ENCODE peak calls at places on chromosomes 5 and 9, in seven cellular contexts. L, W, B, C, N, E and T are unnamed samples.
A peak's percentile ranks its signal among the peaks of the same experiment; 100 is the strongest.

GRCh38 chr5:43891112-43891511 is 288.1 kb downstream of the NNT start:
- DNase-seq in L (no peak), W (no peak), B (no peak), C (no peak), N (no peak), E (no peak), T (no peak)

GRCh38 chr5:10576121-10576789 is 12.4 kb downstream of the ANKRD33B start:
- DNase-seq in L (no peak), W (no peak), B (no peak), C (no peak), N (no peak), E (no peak), T (no peak)

GRCh38 chr5:143776951-143777350 is 35.0 kb upstream of the HMHB1 start:
- DNase-seq in L (no peak), W (no peak), B (no peak), C (no peak), N (no peak), E (no peak), T (no peak)

GRCh38 chr9:69071059-69071458 is 35.5 kb downstream of the FXN start:
- DNase-seq in L (no peak), W (no peak), B (no peak), C (no peak), N (no peak), E (no peak), T (no peak)

GRCh38 chr5:87735918-87736317 is 323.2 kb upstream of the CCNH start:
- DNase-seq in L (no peak), W (no peak), B (no peak), C (no peak), N (no peak), E (no peak), T (no peak)

GRCh38 chr9:33498387-33498786 is 24.7 kb upstream of the NOL6 start:
- DNase-seq in L (no peak), W (peak; percentile 20), B (no peak), C (no peak), N (no peak), E (peak; percentile 14), T (no peak)

GRCh38 chr5:139638090-139638735 is 9.9 kb upstream of the CXXC5 start:
- DNase-seq in L (peak; percentile 70), W (peak; percentile 66), B (no peak), C (peak; percentile 69), N (peak; percentile 71), E (peak; percentile 93), T (no peak)

GRCh38 chr5:167982-168660 is 23.2 kb upstream of the LRRC14B start:
- DNase-seq in L (no peak), W (peak; percentile 99), B (no peak), C (no peak), N (no peak), E (peak; percentile 96), T (peak; percentile 12)

GRCh38 chr9:75090579-75090978 is 2.3 kb downstream of the OSTF1 start:
- DNase-seq in L (no peak), W (no peak), B (no peak), C (no peak), N (no peak), E (no peak), T (no peak)

GRCh38 chr5:168443950-168444700 is 42.1 kb upstream of the RARS1 start:
- DNase-seq in L (no peak), W (peak; percentile 75), B (no peak), C (no peak), N (no peak), E (no peak), T (no peak)

GRCh38 chr9:111186021-111186420 is 144.0 kb downstream of the OR2K2 start:
- DNase-seq in L (no peak), W (no peak), B (no peak), C (no peak), N (no peak), E (no peak), T (no peak)

GRCh38 chr9:111187376-111187775 is 142.6 kb downstream of the OR2K2 start:
- DNase-seq in L (no peak), W (no peak), B (no peak), C (no peak), N (no peak), E (no peak), T (no peak)

GRCh38 chr9:111195779-111196178 is 134.2 kb downstream of the OR2K2 start:
- DNase-seq in L (no peak), W (no peak), B (no peak), C (no peak), N (no peak), E (no peak), T (no peak)

DNA sequence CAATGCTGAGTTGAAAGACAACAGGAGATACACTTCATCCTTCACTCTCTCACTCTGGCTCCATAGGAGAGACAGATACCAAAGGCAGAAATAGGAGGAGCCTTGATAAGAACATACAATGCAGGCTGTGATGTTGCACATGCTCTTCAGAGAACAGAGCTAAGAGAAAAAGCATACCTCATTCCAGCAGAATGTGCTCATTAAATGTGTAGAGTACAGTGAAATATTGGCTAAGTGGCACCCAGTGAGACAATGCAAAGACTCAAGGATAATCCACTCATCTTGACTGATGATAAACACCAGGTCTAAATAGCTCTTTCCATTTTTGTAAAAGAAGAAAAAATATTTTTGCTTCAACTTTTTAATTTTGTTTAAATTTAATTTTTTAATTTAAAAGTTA is 139.7 kb downstream of the OR2K2 start:
- DNase-seq in L (peak; percentile 38), W (peak; percentile 19), B (no peak), C (no peak), N (no peak), E (no peak), T (no peak)
- H3K27ac ChIP-seq in L (no peak overlapping the region), W (no peak overlapping the region), B (no peak overlapping the region), C (no peak overlapping the region), N (no peak overlapping the region), E (no peak overlapping the region), T (no peak overlapping the region)

DNA sequence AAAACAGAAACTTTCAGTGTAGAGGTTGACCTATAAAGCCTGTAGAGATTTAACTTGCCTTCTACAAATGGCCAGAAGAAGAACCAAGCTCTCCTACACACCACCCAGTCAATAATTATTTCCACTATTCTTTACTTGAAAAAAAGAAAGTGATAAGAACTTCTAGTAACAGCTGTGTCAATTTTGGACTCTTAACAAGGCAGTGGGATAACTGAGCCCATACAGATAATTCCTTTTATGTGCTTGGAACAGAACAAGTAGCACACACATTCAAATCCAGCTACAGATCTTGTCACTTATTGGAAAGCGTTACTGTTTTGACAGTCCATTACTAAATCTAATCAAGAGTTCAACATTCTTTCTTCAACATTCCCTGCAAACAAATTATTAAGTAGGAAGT is 6.2 kb downstream of the PTGER4 start:
- DNase-seq in L (no peak), W (no peak), B (no peak), C (no peak), N (no peak), E (no peak), T (no peak)
- H3K9ac ChIP-seq in L (no peak overlapping the region), W (no peak overlapping the region), B (no peak overlapping the region), C (no peak overlapping the region), N (no peak overlapping the region), E (peak overlapping the region; percentile 20), T (no peak overlapping the region)

GRCh38 chr5:18605186-18605585 is 970.9 kb downstream of the TAF11L14 start:
- DNase-seq in L (peak; percentile 28), W (no peak), B (no peak), C (no peak), N (no peak), E (no peak), T (no peak)
- H2BK5ac ChIP-seq in L (no peak overlapping the region), W (no peak overlapping the region), B (no peak overlapping the region), C (no peak overlapping the region), N (no peak overlapping the region), E (no peak overlapping the region), T (no peak overlapping the region)

GRCh38 chr9:114315723-114316363 is 7.1 kb upstream of the ORM1 start:
- DNase-seq in L (no peak), W (no peak), B (no peak), C (peak; percentile 2), N (no peak), E (no peak), T (no peak)

GRCh38 chr9:114312513-114312875 is 10.4 kb upstream of the ORM1 start:
- DNase-seq in L (no peak), W (no peak), B (no peak), C (no peak), N (no peak), E (no peak), T (no peak)

GRCh38 chr9:114314881-114315722 is 7.8 kb upstream of the ORM1 start:
- DNase-seq in L (no peak), W (no peak), B (no peak), C (peak; percentile 40), N (peak; percentile 48), E (no peak), T (no peak)

GRCh38 chr9:114313186-114313585 is 9.7 kb upstream of the ORM1 start:
- DNase-seq in L (no peak), W (no peak), B (no peak), C (peak; percentile 10), N (no peak), E (no peak), T (no peak)

GRCh38 chr9:114314256-114314867 is 8.5 kb upstream of the ORM1 start:
- DNase-seq in L (no peak), W (no peak), B (no peak), C (peak; percentile 33), N (no peak), E (no peak), T (no peak)
- H3K27ac ChIP-seq in L (no peak overlapping the region), W (no peak overlapping the region), B (no peak overlapping the region), C (no peak overlapping the region), N (no peak overlapping the region), E (no peak overlapping the region), T (no peak overlapping the region)

DNA sequence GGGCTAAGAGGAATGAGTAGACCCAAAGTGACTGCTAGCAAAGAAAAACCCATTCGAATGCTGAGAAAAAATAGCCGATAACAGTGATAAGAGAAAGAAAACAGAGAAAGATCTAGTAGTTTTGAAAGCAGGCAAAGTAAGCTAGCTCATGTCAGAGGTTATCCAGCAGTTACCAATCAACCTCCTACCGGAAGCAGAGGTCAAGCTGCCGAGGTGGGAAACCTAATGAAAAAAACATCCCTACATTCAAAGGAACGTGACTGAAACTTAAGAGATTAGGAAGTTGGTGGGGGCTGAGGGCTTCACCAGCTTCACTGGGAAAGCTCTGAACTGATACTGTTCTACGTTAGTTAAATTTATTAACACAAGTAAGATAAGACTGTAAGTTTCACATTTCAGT is 32.6 kb downstream of the SSBP2 start:
- DNase-seq in L (peak; percentile 65), W (no peak), B (no peak), C (no peak), N (no peak), E (peak; percentile 24), T (no peak)
- H3K9ac ChIP-seq in L (no peak overlapping the region), W (no peak overlapping the region), B (no peak overlapping the region), C (no peak overlapping the region), N (no peak overlapping the region), E (no peak overlapping the region), T (no peak overlapping the region)

GRCh38 chr5:145948047-145948446 is 11.7 kb downstream of the SH3RF2 start:
- DNase-seq in L (no peak), W (no peak), B (no peak), C (no peak), N (no peak), E (no peak), T (no peak)
- H2BK5ac ChIP-seq in L (no peak overlapping the region), W (no peak overlapping the region), B (no peak overlapping the region), C (no peak overlapping the region), N (no peak overlapping the region), E (no peak overlapping the region), T (no peak overlapping the region)

DNA sequence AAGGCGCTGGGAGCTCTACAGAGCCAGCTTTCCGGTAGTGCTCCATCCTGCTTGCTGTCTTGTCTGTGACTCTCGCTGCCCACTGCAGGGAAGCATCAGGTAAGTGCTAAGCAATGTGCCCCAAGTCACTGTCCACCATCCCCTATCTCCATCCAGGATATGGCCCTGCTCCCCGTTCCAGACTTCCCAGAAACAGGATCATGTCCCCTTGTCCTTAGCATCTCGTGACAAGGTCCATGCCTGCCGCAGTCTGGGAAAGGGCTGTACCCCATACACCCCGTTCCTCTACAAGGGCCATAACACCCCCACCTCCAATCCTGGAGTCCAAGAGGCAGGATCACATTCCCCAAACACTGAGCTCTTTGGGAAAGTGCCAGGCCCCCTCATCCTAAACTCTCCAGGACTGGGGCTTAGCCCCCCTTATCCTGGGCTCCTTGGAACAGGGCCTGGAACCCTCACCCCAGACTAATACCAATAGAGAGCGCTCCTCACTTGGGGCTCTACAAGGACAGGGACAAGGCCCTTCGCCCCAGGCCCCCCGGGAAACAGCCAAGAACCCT is 566 bp downstream of the RPP25L start:
- DNase-seq in L (no peak), W (no peak), B (no peak), C (no peak), N (no peak), E (no peak), T (peak; percentile 30)
- H3K27ac ChIP-seq in L (no peak overlapping the region), W (peak overlapping the region; percentile 74), B (peak overlapping the region; percentile 38), C (no peak overlapping the region), N (no peak overlapping the region), E (no peak overlapping the region), T (no peak overlapping the region)